ENCODE peak calls at places on chromosomes 2 and 18, in six cellular contexts. One of them, this sample, is unnamed.

GRCh38 chr2:236161531-236161930 is 6.7 kb downstream of the GBX2 start:
- DNase-seq in GM12865: no peak
- DNase-seq in HFFc6: no peak
- DNase-seq in HT1080: no peak
- DNase-seq in activated naive CD8-positive, alpha-beta T cell treated with anti-CD3 and anti-CD28 coated beads for 36 hours: no peak
- DNase-seq in germinal center: no peak
- DNase-seq in this sample: no peak

GRCh38 chr2:37326285-37326684 is 1.7 kb upstream of the PRKD3 start:
- DNase-seq in germinal center: no peak
- DNase-seq in activated naive CD8-positive, alpha-beta T cell treated with anti-CD3 and anti-CD28 coated beads for 36 hours: no peak
- DNase-seq in HFFc6: peak
- DNase-seq in HT1080: peak
- DNase-seq in GM12865: no peak
- DNase-seq in this sample: no peak

GRCh38 chr2:85995648-85996529 is 107.1 kb upstream of the ST3GAL5 start:
- DNase-seq in activated naive CD8-positive, alpha-beta T cell treated with anti-CD3 and anti-CD28 coated beads for 36 hours: no peak
- DNase-seq in HT1080: no peak
- DNase-seq in HFFc6: no peak
- DNase-seq in GM12865: no peak
- DNase-seq in germinal center: no peak
- DNase-seq in this sample: no peak

GRCh38 chr2:191245046-191245868 is at the start of gene MYO1B:
- DNase-seq in HT1080: peak
- DNase-seq in HFFc6: peak
- DNase-seq in GM12865: peak
- DNase-seq in activated naive CD8-positive, alpha-beta T cell treated with anti-CD3 and anti-CD28 coated beads for 36 hours: peak
- DNase-seq in germinal center: peak
- DNase-seq in this sample: peak

GRCh38 chr2:179272406-179273192 is 8.0 kb upstream of the SESTD1 start:
- DNase-seq in HT1080: peak
- DNase-seq in HFFc6: peak
- DNase-seq in germinal center: no peak
- DNase-seq in activated naive CD8-positive, alpha-beta T cell treated with anti-CD3 and anti-CD28 coated beads for 36 hours: no peak
- DNase-seq in GM12865: no peak
- DNase-seq in this sample: no peak

GRCh38 chr2:81266106-81266505 is 961.6 kb upstream of the LRRTM1 start:
- DNase-seq in activated naive CD8-positive, alpha-beta T cell treated with anti-CD3 and anti-CD28 coated beads for 36 hours: no peak
- DNase-seq in HT1080: peak
- DNase-seq in germinal center: no peak
- DNase-seq in GM12865: no peak
- DNase-seq in HFFc6: no peak
- DNase-seq in this sample: no peak

GRCh38 chr18:36653870-36654269 is 174.9 kb downstream of the TPGS2 start:
- DNase-seq in HFFc6: no peak
- DNase-seq in germinal center: no peak
- DNase-seq in HT1080: no peak
- DNase-seq in GM12865: no peak
- DNase-seq in activated naive CD8-positive, alpha-beta T cell treated with anti-CD3 and anti-CD28 coated beads for 36 hours: no peak
- DNase-seq in this sample: no peak

GRCh38 chr2:178190938-178191910 is 3.1 kb upstream of the OSBPL6 start:
- DNase-seq in germinal center: peak
- DNase-seq in HFFc6: no peak
- DNase-seq in HT1080: no peak
- DNase-seq in activated naive CD8-positive, alpha-beta T cell treated with anti-CD3 and anti-CD28 coated beads for 36 hours: no peak
- DNase-seq in GM12865: peak
- DNase-seq in this sample: no peak

GRCh38 chr2:26623541-26624497 is 17.3 kb downstream of the CIB4 start:
- DNase-seq in HFFc6: peak
- DNase-seq in activated naive CD8-positive, alpha-beta T cell treated with anti-CD3 and anti-CD28 coated beads for 36 hours: no peak
- DNase-seq in germinal center: no peak
- DNase-seq in GM12865: no peak
- DNase-seq in HT1080: peak
- DNase-seq in this sample: no peak

GRCh38 chr2:218286570-218287459 is 5.5 kb downstream of the TMBIM1 start:
- DNase-seq in activated naive CD8-positive, alpha-beta T cell treated with anti-CD3 and anti-CD28 coated beads for 36 hours: peak
- DNase-seq in GM12865: peak
- DNase-seq in HT1080: peak
- DNase-seq in HFFc6: peak
- DNase-seq in germinal center: peak
- DNase-seq in this sample: peak

This sample was measured in B cell.